ENCODE peak calls at places on chromosomes 16 and 17, in four cellular contexts. J is H1, O is uterus, S is kidney. X is an unnamed sample.

GRCh38 chr17:81491193-81491592 is 21.4 kb downstream of the ACTG1 start:
- DNase-seq in J (no peak), O (no peak), S (no peak), X (no peak)

GRCh38 chr17:77279448-77280303 is 138.9 kb downstream of the SEC14L1 start:
- DNase-seq in J (no peak), O (no peak), S (no peak), X (no peak)

GRCh38 chr17:71080937-71081336 is 911.6 kb downstream of the KCNJ2 start:
- DNase-seq in J (no peak), O (no peak), S (no peak), X (no peak)

GRCh38 chr16:10976663-10977062 is 32.3 kb downstream of the CLEC16A start:
- DNase-seq in J (no peak), O (no peak), S (no peak), X (no peak)

GRCh38 chr17:79452706-79453105 is 158.1 kb downstream of the RBFOX3 start:
- DNase-seq in J (no peak), O (no peak), S (no peak), X (no peak)

GRCh38 chr16:86072328-86073102 is 173.6 kb downstream of the IRF8 start:
- DNase-seq in J (no peak), O (peak), S (peak), X (peak)

GRCh38 chr16:51327001-51327400 is 175.9 kb upstream of the SALL1 start:
- DNase-seq in J (no peak), O (peak), S (no peak), X (no peak)

GRCh38 chr16:23171234-23171948 is 11.2 kb upstream of the SCNN1G start:
- DNase-seq in J (no peak), O (no peak), S (no peak), X (no peak)

GRCh38 chr16:700684-701584 is 4.7 kb downstream of the FBXL16 start:
- DNase-seq in J (no peak), O (no peak), S (no peak), X (no peak)

GRCh38 chr17:45784293-45784582 is at the start of gene CRHR1:
- DNase-seq in J (no peak), O (no peak), S (no peak), X (no peak)

GRCh38 chr16:89490386-89491237 is at the start of gene ANKRD11:
- DNase-seq in J (peak), O (peak), S (peak), X (peak)

GRCh38 chr16:84652565-84652964 is 4.3 kb downstream of the KLHL36 start:
- DNase-seq in J (no peak), O (no peak), S (peak), X (no peak)

GRCh38 chr17:6109541-6109940 is 39.4 kb downstream of the WSCD1 start:
- DNase-seq in J (no peak), O (no peak), S (no peak), X (no peak)

GRCh38 chr17:4901648-4902344 is 1.1 kb downstream of the CHRNE start:
- DNase-seq in J (no peak), O (no peak), S (peak), X (no peak)

GRCh38 chr17:38322156-38322779 is 21.5 kb downstream of the GPR179 start:
- DNase-seq in J (no peak), O (peak), S (no peak), X (no peak)

GRCh38 chr17:73030501-73030911 is 62.0 kb downstream of the SLC39A11 start:
- DNase-seq in J (no peak), O (no peak), S (no peak), X (no peak)

GRCh38 chr17:43976956-43977837 is 23.5 kb upstream of the PYY start:
- DNase-seq in J (no peak), O (no peak), S (peak), X (no peak)

GRCh38 chr17:21020622-21021021 is 22.2 kb downstream of the USP22 start:
- DNase-seq in J (no peak), O (no peak), S (no peak), X (no peak)

GRCh38 chr17:64063766-64064224 is 43.4 kb upstream of the ICAM2 start:
- DNase-seq in J (peak), O (peak), S (peak), X (peak)

GRCh38 chr17:47916489-47917208 is 20.6 kb downstream of the SP2 start:
- DNase-seq in J (no peak), O (no peak), S (no peak), X (no peak)

GRCh38 chr16:87382023-87382785 is 1.4 kb downstream of the FBXO31 start:
- DNase-seq in J (no peak), O (no peak), S (no peak), X (no peak)

GRCh38 chr17:77266891-77267341 is 126.1 kb downstream of the SEC14L1 start:
- DNase-seq in J (no peak), O (no peak), S (no peak), X (peak)

GRCh38 chr16:56518435-56518834 is 1.4 kb downstream of the BBS2 start:
- DNase-seq in J (no peak), O (no peak), S (no peak), X (no peak)

GRCh38 chr17:27891841-27892240 is 1.3 kb downstream of the LYRM9 start:
- DNase-seq in J (no peak), O (no peak), S (no peak), X (no peak)

GRCh38 chr17:65848751-65849150 is 287.3 kb upstream of the AXIN2 start:
- DNase-seq in J (no peak), O (no peak), S (no peak), X (no peak)

GRCh38 chr17:27609606-27610303 is 21.2 kb upstream of the LGALS9 start:
- DNase-seq in J (no peak), O (no peak), S (peak), X (peak)

GRCh38 chr16:23962001-23962400 is 126.2 kb downstream of the PRKCB start:
- DNase-seq in J (no peak), O (no peak), S (no peak), X (no peak)

GRCh38 chr17:29613371-29613837 is 9.3 kb downstream of the CORO6 start:
- DNase-seq in J (no peak), O (peak), S (peak), X (peak)

GRCh38 chr16:54673353-54673752 is 257.3 kb upstream of the IRX5 start:
- DNase-seq in J (no peak), O (no peak), S (no peak), X (no peak)

GRCh38 chr17:60602385-60602742 is 2.4 kb downstream of the PPM1D start:
- DNase-seq in J (no peak), O (no peak), S (no peak), X (no peak)

GRCh38 chr16:54048994-54049929 is 237.3 kb downstream of the IRX3 start:
- DNase-seq in J (peak), O (no peak), S (no peak), X (peak)

GRCh38 chr17:68057531-68057952 is 22.0 kb downstream of the KPNA2 start:
- DNase-seq in J (no peak), O (no peak), S (no peak), X (no peak)

GRCh38 chr17:63984651-63985386 is 12.1 kb upstream of the SCN4A start:
- DNase-seq in J (no peak), O (no peak), S (peak), X (no peak)

GRCh38 chr17:2138768-2139167 is 83.9 kb downstream of the HIC1 start:
- DNase-seq in J (no peak), O (no peak), S (no peak), X (no peak)

GRCh38 chr17:81340606-81341346 is 45.7 kb upstream of the SLC38A10 start:
- DNase-seq in J (no peak), O (no peak), S (peak), X (no peak)

GRCh38 chr17:42386784-42387183 is 1.5 kb downstream of the STAT3 start:
- DNase-seq in J (no peak), O (no peak), S (no peak), X (no peak)

GRCh38 chr16:4624827-4625616 is 396 bp downstream of the MGRN1 start:
- DNase-seq in J (no peak), O (peak), S (peak), X (peak)

GRCh38 chr16:48537909-48538745 is 71.9 kb downstream of the N4BP1 start:
- DNase-seq in J (no peak), O (peak), S (peak), X (no peak)

GRCh38 chr17:65155622-65156021 is 18.5 kb downstream of the RGS9 start:
- DNase-seq in J (no peak), O (no peak), S (no peak), X (no peak)

GRCh38 chr16:81480856-81481821 is 36.5 kb downstream of the CMIP start:
- DNase-seq in J (no peak), O (no peak), S (peak), X (no peak)

X was measured in NT2/D1.